ENCODE peak calls at places on chromosomes 6 and 20, in eight cellular contexts. P, K, X, B, H, Y, T and N are unnamed samples.

GRCh38 chr6:84979541-84979940 is 215.1 kb upstream of the TBX18 start:
- DNase-seq in K (no peak), P (no peak), T (no peak), X (no peak), Y (no peak), H (no peak), B (no peak), N (no peak)

GRCh38 chr6:136792066-136792944 is at the start of gene MAP3K5:
- DNase-seq in T (peak; percentile 96), P (peak; percentile 85), B (peak; percentile 33), X (peak; percentile 81), H (peak; percentile 79), K (peak; percentile 93), Y (peak; percentile 79), N (peak; percentile 33)

GRCh38 chr20:1346322-1346969 is 17.5 kb upstream of the SDCBP2 start:
- DNase-seq in X (no peak), Y (no peak), T (no peak), B (no peak), K (no peak), P (no peak), H (no peak), N (no peak)

GRCh38 chr6:147514831-147515230 is 6.3 kb downstream of the SAMD5 start:
- DNase-seq in B (no peak), X (no peak), T (no peak), K (no peak), H (no peak), P (no peak), Y (no peak), N (no peak)

GRCh38 chr6:97097068-97098047 is 172.8 kb downstream of the KLHL32 start:
- DNase-seq in P (no peak), Y (no peak), T (no peak), B (no peak), X (no peak), K (no peak), H (no peak), N (no peak)

GRCh38 chr6:71351190-71351589 is 62.6 kb downstream of the OGFRL1 start:
- DNase-seq in T (no peak), K (no peak), B (no peak), H (no peak), P (no peak), Y (no peak), X (no peak), N (no peak)

GRCh38 chr6:137536104-137536773 is 42.0 kb upstream of the OLIG3 start:
- DNase-seq in P (no peak), H (no peak), B (no peak), T (peak; percentile 48), K (no peak), Y (no peak), X (no peak), N (no peak)

GRCh38 chr20:20835897-20836296 is 123.5 kb upstream of the RALGAPA2 start:
- DNase-seq in X (no peak), K (no peak), P (no peak), H (no peak), T (no peak), Y (no peak), B (no peak), N (no peak)

GRCh38 chr6:113893866-113894265 is 36.7 kb downstream of the MARCKS start:
- DNase-seq in H (no peak), B (no peak), Y (no peak), T (no peak), K (no peak), X (no peak), P (no peak), N (no peak)

GRCh38 chr6:116165596-116165995 is 39.7 kb upstream of the COL10A1 start:
- DNase-seq in B (no peak), K (no peak), T (peak; percentile 37), Y (no peak), P (no peak), H (no peak), X (no peak), N (no peak)

GRCh38 chr20:8790442-8791074 is 278.3 kb upstream of the PLCB4 start:
- DNase-seq in K (no peak), T (peak; percentile 50), B (peak; percentile 61), Y (peak; percentile 39), H (no peak), X (no peak), P (no peak), N (no peak)

GRCh38 chr6:166654573-166654972 is 27.5 kb upstream of the RPS6KA2 start:
- DNase-seq in X (no peak), P (no peak), T (no peak), H (no peak), B (no peak), K (no peak), Y (no peak), N (no peak)

GRCh38 chr6:30709101-30709868 is 7.8 kb downstream of the MDC1 start:
- DNase-seq in H (no peak), B (no peak), P (no peak), Y (no peak), X (no peak), K (no peak), T (no peak), N (no peak)

GRCh38 chr20:18835850-18836249 is 22.3 kb downstream of the SCP2D1 start:
- DNase-seq in Y (no peak), K (no peak), X (no peak), P (no peak), H (no peak), T (no peak), B (no peak), N (no peak)

GRCh38 chr6:154245542-154245941 is 111.1 kb downstream of the IPCEF1 start:
- DNase-seq in X (no peak), Y (no peak), P (no peak), B (no peak), H (no peak), T (no peak), K (no peak), N (no peak)

GRCh38 chr20:1083431-1084080 is 34.8 kb upstream of the PSMF1 start:
- DNase-seq in B (no peak), K (no peak), Y (no peak), X (no peak), P (no peak), H (no peak), T (peak; percentile 50), N (no peak)

GRCh38 chr6:159074866-159075265 is 30.1 kb upstream of the TAGAP start:
- DNase-seq in T (no peak), K (no peak), X (no peak), P (no peak), Y (no peak), H (no peak), B (no peak), N (no peak)

GRCh38 chr6:38209291-38209865 is 389.9 kb downstream of the ZFAND3 start:
- DNase-seq in K (no peak), B (no peak), Y (no peak), T (peak; percentile 31), X (no peak), H (no peak), P (no peak), N (no peak)

GRCh38 chr6:128494440-128494839 is 26.0 kb downstream of the PTPRK start:
- DNase-seq in T (no peak), X (no peak), Y (no peak), P (no peak), B (no peak), K (no peak), H (no peak), N (no peak)

GRCh38 chr20:4261333-4262284 is 246.3 kb upstream of the RNF24 start:
- DNase-seq in P (no peak), T (no peak), H (no peak), B (no peak), K (no peak), X (no peak), Y (no peak), N (no peak)

GRCh38 chr20:34093895-34094294 is 18.1 kb downstream of the EIF2S2 start:
- DNase-seq in Y (no peak), T (no peak), H (no peak), X (no peak), P (no peak), B (no peak), K (no peak), N (no peak)

GRCh38 chr20:57457243-57457761 is 66.1 kb downstream of the RBM38 start:
- DNase-seq in H (no peak), T (no peak), K (no peak), X (no peak), Y (no peak), B (no peak), P (no peak), N (no peak)

GRCh38 chr6:13868236-13868635 is 53.9 kb upstream of the MCUR1 start:
- DNase-seq in T (no peak), X (no peak), H (no peak), P (no peak), B (no peak), Y (no peak), K (no peak), N (no peak)

GRCh38 chr20:35563834-35564233 is 22.0 kb downstream of the ERGIC3 start:
- DNase-seq in X (no peak), P (no peak), B (no peak), T (no peak), K (no peak), H (no peak), Y (no peak), N (no peak)